ENCODE peak calls at places on chromosomes 1 and 21, in eight cellular contexts. One of them, this sample, is unnamed.
A peak's percentile ranks its signal among the peaks of the same experiment; 100 is the strongest.

GRCh38 chr1:34925730-34926129 is 3.7 kb downstream of the DLGAP3 start:
- DNase-seq in iris pigment epithelial cell: no peak
- DNase-seq in RCC 7860: no peak
- DNase-seq in myocyte: no peak
- DNase-seq in CD8-positive, alpha-beta memory T cell: no peak
- DNase-seq in AG08395: no peak
- DNase-seq in activated CD8-positive, alpha-beta memory T cell treated with anti-CD3 and anti-CD28 coated beads, Interleukin-2, amount 50 U/mL, for 48 hours: no peak
- DNase-seq in GM04503: no peak
- DNase-seq in this sample: no peak

GRCh38 chr1:153345187-153346066 is 3.2 kb downstream of the PGLYRP4 start:
- DNase-seq in myocyte: no peak
- DNase-seq in GM04503: no peak
- DNase-seq in iris pigment epithelial cell: no peak
- DNase-seq in CD8-positive, alpha-beta memory T cell: no peak
- DNase-seq in activated CD8-positive, alpha-beta memory T cell treated with anti-CD3 and anti-CD28 coated beads, Interleukin-2, amount 50 U/mL, for 48 hours: no peak
- DNase-seq in RCC 7860: no peak
- DNase-seq in AG08395: no peak
- DNase-seq in this sample: no peak

GRCh38 chr21:42149656-42150457 is 69.1 kb upstream of the ABCG1 start:
- DNase-seq in AG08395: no peak
- DNase-seq in CD8-positive, alpha-beta memory T cell: no peak
- DNase-seq in iris pigment epithelial cell: no peak
- DNase-seq in RCC 7860: no peak
- DNase-seq in activated CD8-positive, alpha-beta memory T cell treated with anti-CD3 and anti-CD28 coated beads, Interleukin-2, amount 50 U/mL, for 48 hours: no peak
- DNase-seq in myocyte: no peak
- DNase-seq in GM04503: no peak
- DNase-seq in this sample: peak; percentile 67

GRCh38 chr1:58943776-58944175 is 159.9 kb upstream of the JUN start:
- DNase-seq in RCC 7860: no peak
- DNase-seq in GM04503: no peak
- DNase-seq in myocyte: no peak
- DNase-seq in activated CD8-positive, alpha-beta memory T cell treated with anti-CD3 and anti-CD28 coated beads, Interleukin-2, amount 50 U/mL, for 48 hours: no peak
- DNase-seq in CD8-positive, alpha-beta memory T cell: no peak
- DNase-seq in AG08395: no peak
- DNase-seq in iris pigment epithelial cell: no peak
- DNase-seq in this sample: no peak

GRCh38 chr21:42818328-42818749 is 61.0 kb downstream of the WDR4 start:
- DNase-seq in CD8-positive, alpha-beta memory T cell: peak; percentile 30
- DNase-seq in RCC 7860: no peak
- DNase-seq in myocyte: peak; percentile 28
- DNase-seq in iris pigment epithelial cell: peak; percentile 48
- DNase-seq in activated CD8-positive, alpha-beta memory T cell treated with anti-CD3 and anti-CD28 coated beads, Interleukin-2, amount 50 U/mL, for 48 hours: peak; percentile 73
- DNase-seq in GM04503: no peak
- DNase-seq in AG08395: peak; percentile 66
- DNase-seq in this sample: peak; percentile 78

GRCh38 chr1:212482352-212483153 is 49.8 kb downstream of the NENF start:
- DNase-seq in CD8-positive, alpha-beta memory T cell: no peak
- DNase-seq in myocyte: peak; percentile 100
- DNase-seq in GM04503: no peak
- DNase-seq in iris pigment epithelial cell: peak; percentile 39
- DNase-seq in activated CD8-positive, alpha-beta memory T cell treated with anti-CD3 and anti-CD28 coated beads, Interleukin-2, amount 50 U/mL, for 48 hours: no peak
- DNase-seq in RCC 7860: peak; percentile 99
- DNase-seq in AG08395: no peak
- DNase-seq in this sample: no peak

GRCh38 chr1:151494741-151495281 is 16.4 kb upstream of the CGN start:
- DNase-seq in iris pigment epithelial cell: peak; percentile 61
- DNase-seq in GM04503: peak; percentile 53
- DNase-seq in AG08395: peak; percentile 45
- DNase-seq in myocyte: peak; percentile 47
- DNase-seq in activated CD8-positive, alpha-beta memory T cell treated with anti-CD3 and anti-CD28 coated beads, Interleukin-2, amount 50 U/mL, for 48 hours: no peak
- DNase-seq in CD8-positive, alpha-beta memory T cell: no peak
- DNase-seq in RCC 7860: peak; percentile 88
- DNase-seq in this sample: no peak

GRCh38 chr1:221230605-221231004 is 351.4 kb downstream of the HLX start:
- DNase-seq in CD8-positive, alpha-beta memory T cell: no peak
- DNase-seq in myocyte: peak; percentile 80
- DNase-seq in GM04503: peak; percentile 40
- DNase-seq in RCC 7860: no peak
- DNase-seq in iris pigment epithelial cell: no peak
- DNase-seq in AG08395: peak; percentile 9
- DNase-seq in activated CD8-positive, alpha-beta memory T cell treated with anti-CD3 and anti-CD28 coated beads, Interleukin-2, amount 50 U/mL, for 48 hours: no peak
- DNase-seq in this sample: no peak

GRCh38 chr1:91842056-91842455 is 43.9 kb downstream of the TGFBR3 start:
- DNase-seq in activated CD8-positive, alpha-beta memory T cell treated with anti-CD3 and anti-CD28 coated beads, Interleukin-2, amount 50 U/mL, for 48 hours: no peak
- DNase-seq in CD8-positive, alpha-beta memory T cell: no peak
- DNase-seq in RCC 7860: no peak
- DNase-seq in AG08395: no peak
- DNase-seq in GM04503: no peak
- DNase-seq in iris pigment epithelial cell: no peak
- DNase-seq in myocyte: no peak
- DNase-seq in this sample: no peak

GRCh38 chr1:151995774-151996173 is 2.1 kb upstream of the S100A10 start:
- DNase-seq in iris pigment epithelial cell: peak; percentile 76
- DNase-seq in RCC 7860: no peak
- DNase-seq in CD8-positive, alpha-beta memory T cell: no peak
- DNase-seq in AG08395: no peak
- DNase-seq in activated CD8-positive, alpha-beta memory T cell treated with anti-CD3 and anti-CD28 coated beads, Interleukin-2, amount 50 U/mL, for 48 hours: no peak
- DNase-seq in myocyte: no peak
- DNase-seq in GM04503: no peak
- DNase-seq in this sample: no peak

GRCh38 chr1:65535981-65536380 is 115.5 kb downstream of the LEPR start:
- DNase-seq in CD8-positive, alpha-beta memory T cell: no peak
- DNase-seq in AG08395: no peak
- DNase-seq in iris pigment epithelial cell: no peak
- DNase-seq in RCC 7860: no peak
- DNase-seq in myocyte: no peak
- DNase-seq in GM04503: no peak
- DNase-seq in activated CD8-positive, alpha-beta memory T cell treated with anti-CD3 and anti-CD28 coated beads, Interleukin-2, amount 50 U/mL, for 48 hours: no peak
- DNase-seq in this sample: no peak

GRCh38 chr1:41868241-41868953 is 50.3 kb downstream of the HIVEP3 start:
- DNase-seq in RCC 7860: no peak
- DNase-seq in myocyte: no peak
- DNase-seq in AG08395: no peak
- DNase-seq in GM04503: no peak
- DNase-seq in iris pigment epithelial cell: no peak
- DNase-seq in activated CD8-positive, alpha-beta memory T cell treated with anti-CD3 and anti-CD28 coated beads, Interleukin-2, amount 50 U/mL, for 48 hours: peak; percentile 50
- DNase-seq in CD8-positive, alpha-beta memory T cell: no peak
- DNase-seq in this sample: no peak

GRCh38 chr1:32028746-32029145 is 15.1 kb downstream of the KHDRBS1 start:
- DNase-seq in RCC 7860: peak; percentile 37
- DNase-seq in CD8-positive, alpha-beta memory T cell: no peak
- DNase-seq in iris pigment epithelial cell: no peak
- DNase-seq in AG08395: no peak
- DNase-seq in activated CD8-positive, alpha-beta memory T cell treated with anti-CD3 and anti-CD28 coated beads, Interleukin-2, amount 50 U/mL, for 48 hours: no peak
- DNase-seq in myocyte: peak; percentile 18
- DNase-seq in GM04503: no peak
- DNase-seq in this sample: no peak

GRCh38 chr1:93450331-93450730 is 2.4 kb downstream of the FNBP1L start:
- DNase-seq in RCC 7860: no peak
- DNase-seq in myocyte: no peak
- DNase-seq in CD8-positive, alpha-beta memory T cell: no peak
- DNase-seq in AG08395: no peak
- DNase-seq in activated CD8-positive, alpha-beta memory T cell treated with anti-CD3 and anti-CD28 coated beads, Interleukin-2, amount 50 U/mL, for 48 hours: no peak
- DNase-seq in GM04503: no peak
- DNase-seq in iris pigment epithelial cell: no peak
- DNase-seq in this sample: no peak

GRCh38 chr21:29374481-29374880 is 75.8 kb downstream of the BACH1 start:
- DNase-seq in myocyte: no peak
- DNase-seq in activated CD8-positive, alpha-beta memory T cell treated with anti-CD3 and anti-CD28 coated beads, Interleukin-2, amount 50 U/mL, for 48 hours: no peak
- DNase-seq in AG08395: no peak
- DNase-seq in RCC 7860: no peak
- DNase-seq in iris pigment epithelial cell: no peak
- DNase-seq in GM04503: no peak
- DNase-seq in CD8-positive, alpha-beta memory T cell: no peak
- DNase-seq in this sample: no peak

GRCh38 chr1:117820694-117821381 is 108.6 kb downstream of the GDAP2 start:
- DNase-seq in RCC 7860: no peak
- DNase-seq in CD8-positive, alpha-beta memory T cell: no peak
- DNase-seq in GM04503: no peak
- DNase-seq in AG08395: no peak
- DNase-seq in iris pigment epithelial cell: no peak
- DNase-seq in activated CD8-positive, alpha-beta memory T cell treated with anti-CD3 and anti-CD28 coated beads, Interleukin-2, amount 50 U/mL, for 48 hours: no peak
- DNase-seq in myocyte: peak; percentile 66
- DNase-seq in this sample: no peak

GRCh38 chr1:9825101-9826074 is 1.6 kb upstream of the CLSTN1 start:
- DNase-seq in AG08395: peak; percentile 72
- DNase-seq in GM04503: no peak
- DNase-seq in activated CD8-positive, alpha-beta memory T cell treated with anti-CD3 and anti-CD28 coated beads, Interleukin-2, amount 50 U/mL, for 48 hours: no peak
- DNase-seq in myocyte: peak; percentile 57
- DNase-seq in RCC 7860: peak; percentile 98
- DNase-seq in iris pigment epithelial cell: peak; percentile 61
- DNase-seq in CD8-positive, alpha-beta memory T cell: peak; percentile 49
- DNase-seq in this sample: peak; percentile 86

GRCh38 chr1:244804841-244805240 is 30.6 kb upstream of the COX20 start:
- DNase-seq in iris pigment epithelial cell: no peak
- DNase-seq in AG08395: no peak
- DNase-seq in myocyte: no peak
- DNase-seq in GM04503: no peak
- DNase-seq in RCC 7860: no peak
- DNase-seq in CD8-positive, alpha-beta memory T cell: no peak
- DNase-seq in activated CD8-positive, alpha-beta memory T cell treated with anti-CD3 and anti-CD28 coated beads, Interleukin-2, amount 50 U/mL, for 48 hours: no peak
- DNase-seq in this sample: no peak

GRCh38 chr1:222634180-222635013 is 16.5 kb downstream of the MIA3 start:
- DNase-seq in activated CD8-positive, alpha-beta memory T cell treated with anti-CD3 and anti-CD28 coated beads, Interleukin-2, amount 50 U/mL, for 48 hours: peak; percentile 62
- DNase-seq in RCC 7860: peak; percentile 76
- DNase-seq in iris pigment epithelial cell: peak; percentile 87
- DNase-seq in GM04503: no peak
- DNase-seq in AG08395: peak; percentile 73
- DNase-seq in myocyte: peak; percentile 95
- DNase-seq in CD8-positive, alpha-beta memory T cell: peak; percentile 58
- DNase-seq in this sample: no peak

GRCh38 chr1:93738926-93739325 is 57.3 kb upstream of the BCAR3 start:
- DNase-seq in iris pigment epithelial cell: no peak
- DNase-seq in myocyte: peak; percentile 83
- DNase-seq in CD8-positive, alpha-beta memory T cell: no peak
- DNase-seq in activated CD8-positive, alpha-beta memory T cell treated with anti-CD3 and anti-CD28 coated beads, Interleukin-2, amount 50 U/mL, for 48 hours: no peak
- DNase-seq in AG08395: no peak
- DNase-seq in RCC 7860: no peak
- DNase-seq in GM04503: no peak
- DNase-seq in this sample: no peak

GRCh38 chr1:70583522-70583921 is 172.5 kb downstream of the CTH start:
- DNase-seq in RCC 7860: no peak
- DNase-seq in AG08395: no peak
- DNase-seq in activated CD8-positive, alpha-beta memory T cell treated with anti-CD3 and anti-CD28 coated beads, Interleukin-2, amount 50 U/mL, for 48 hours: no peak
- DNase-seq in myocyte: no peak
- DNase-seq in iris pigment epithelial cell: no peak
- DNase-seq in CD8-positive, alpha-beta memory T cell: no peak
- DNase-seq in GM04503: no peak
- DNase-seq in this sample: no peak

GRCh38 chr1:20100632-20101355 is 18.5 kb downstream of the PLA2G2D start:
- DNase-seq in RCC 7860: peak; percentile 37
- DNase-seq in CD8-positive, alpha-beta memory T cell: no peak
- DNase-seq in GM04503: no peak
- DNase-seq in myocyte: peak; percentile 68
- DNase-seq in iris pigment epithelial cell: peak; percentile 62
- DNase-seq in AG08395: peak; percentile 73
- DNase-seq in activated CD8-positive, alpha-beta memory T cell treated with anti-CD3 and anti-CD28 coated beads, Interleukin-2, amount 50 U/mL, for 48 hours: peak; percentile 54
- DNase-seq in this sample: no peak

GRCh38 chr1:114755006-114755936 is 2.5 kb downstream of the CSDE1 start:
- DNase-seq in activated CD8-positive, alpha-beta memory T cell treated with anti-CD3 and anti-CD28 coated beads, Interleukin-2, amount 50 U/mL, for 48 hours: no peak
- DNase-seq in AG08395: no peak
- DNase-seq in iris pigment epithelial cell: peak; percentile 28
- DNase-seq in myocyte: no peak
- DNase-seq in RCC 7860: no peak
- DNase-seq in GM04503: no peak
- DNase-seq in CD8-positive, alpha-beta memory T cell: no peak
- DNase-seq in this sample: no peak

GRCh38 chr1:221576268-221576667 is 165.6 kb downstream of the DUSP10 start:
- DNase-seq in RCC 7860: peak; percentile 11
- DNase-seq in AG08395: no peak
- DNase-seq in CD8-positive, alpha-beta memory T cell: no peak
- DNase-seq in GM04503: no peak
- DNase-seq in myocyte: peak; percentile 62
- DNase-seq in activated CD8-positive, alpha-beta memory T cell treated with anti-CD3 and anti-CD28 coated beads, Interleukin-2, amount 50 U/mL, for 48 hours: no peak
- DNase-seq in iris pigment epithelial cell: peak; percentile 90
- DNase-seq in this sample: no peak

GRCh38 chr1:96519851-96520281 is 201.7 kb upstream of the PTBP2 start:
- DNase-seq in RCC 7860: no peak
- DNase-seq in activated CD8-positive, alpha-beta memory T cell treated with anti-CD3 and anti-CD28 coated beads, Interleukin-2, amount 50 U/mL, for 48 hours: no peak
- DNase-seq in AG08395: peak; percentile 27
- DNase-seq in CD8-positive, alpha-beta memory T cell: no peak
- DNase-seq in myocyte: no peak
- DNase-seq in iris pigment epithelial cell: no peak
- DNase-seq in GM04503: no peak
- DNase-seq in this sample: no peak

GRCh38 chr1:161733526-161733925 is 12.2 kb downstream of the FCRLB start:
- DNase-seq in RCC 7860: peak; percentile 55
- DNase-seq in activated CD8-positive, alpha-beta memory T cell treated with anti-CD3 and anti-CD28 coated beads, Interleukin-2, amount 50 U/mL, for 48 hours: no peak
- DNase-seq in AG08395: peak; percentile 81
- DNase-seq in CD8-positive, alpha-beta memory T cell: no peak
- DNase-seq in GM04503: peak; percentile 94
- DNase-seq in myocyte: peak; percentile 62
- DNase-seq in iris pigment epithelial cell: peak; percentile 94
- DNase-seq in this sample: no peak

GRCh38 chr1:223747838-223748335 is 35.5 kb downstream of the CAPN2 start:
- DNase-seq in iris pigment epithelial cell: no peak
- DNase-seq in activated CD8-positive, alpha-beta memory T cell treated with anti-CD3 and anti-CD28 coated beads, Interleukin-2, amount 50 U/mL, for 48 hours: no peak
- DNase-seq in AG08395: peak; percentile 50
- DNase-seq in RCC 7860: no peak
- DNase-seq in GM04503: no peak
- DNase-seq in myocyte: peak; percentile 56
- DNase-seq in CD8-positive, alpha-beta memory T cell: no peak
- DNase-seq in this sample: no peak

GRCh38 chr21:33412832-33413519 is 9.8 kb downstream of the IFNGR2 start:
- DNase-seq in AG08395: no peak
- DNase-seq in iris pigment epithelial cell: no peak
- DNase-seq in RCC 7860: peak; percentile 74
- DNase-seq in activated CD8-positive, alpha-beta memory T cell treated with anti-CD3 and anti-CD28 coated beads, Interleukin-2, amount 50 U/mL, for 48 hours: no peak
- DNase-seq in myocyte: no peak
- DNase-seq in GM04503: no peak
- DNase-seq in CD8-positive, alpha-beta memory T cell: no peak
- DNase-seq in this sample: no peak

GRCh38 chr1:31064685-31065309 is 720 bp downstream of the PUM1 start:
- DNase-seq in GM04503: no peak
- DNase-seq in iris pigment epithelial cell: peak; percentile 24
- DNase-seq in RCC 7860: no peak
- DNase-seq in activated CD8-positive, alpha-beta memory T cell treated with anti-CD3 and anti-CD28 coated beads, Interleukin-2, amount 50 U/mL, for 48 hours: no peak
- DNase-seq in myocyte: no peak
- DNase-seq in AG08395: peak; percentile 22
- DNase-seq in CD8-positive, alpha-beta memory T cell: peak; percentile 6
- DNase-seq in this sample: no peak

GRCh38 chr1:190172636-190173410 is 304.8 kb downstream of the BRINP3 start:
- DNase-seq in CD8-positive, alpha-beta memory T cell: no peak
- DNase-seq in iris pigment epithelial cell: peak; percentile 33
- DNase-seq in AG08395: no peak
- DNase-seq in GM04503: no peak
- DNase-seq in RCC 7860: no peak
- DNase-seq in activated CD8-positive, alpha-beta memory T cell treated with anti-CD3 and anti-CD28 coated beads, Interleukin-2, amount 50 U/mL, for 48 hours: no peak
- DNase-seq in myocyte: peak; percentile 37
- DNase-seq in this sample: no peak

GRCh38 chr1:191895049-191895448 is 263.2 kb upstream of the RGS18 start:
- DNase-seq in iris pigment epithelial cell: no peak
- DNase-seq in activated CD8-positive, alpha-beta memory T cell treated with anti-CD3 and anti-CD28 coated beads, Interleukin-2, amount 50 U/mL, for 48 hours: no peak
- DNase-seq in GM04503: no peak
- DNase-seq in myocyte: no peak
- DNase-seq in AG08395: no peak
- DNase-seq in RCC 7860: no peak
- DNase-seq in CD8-positive, alpha-beta memory T cell: no peak
- DNase-seq in this sample: no peak

GRCh38 chr21:45366931-45367401 is 38.0 kb upstream of the COL18A1 start:
- DNase-seq in myocyte: peak; percentile 95
- DNase-seq in RCC 7860: peak; percentile 95
- DNase-seq in iris pigment epithelial cell: peak; percentile 95
- DNase-seq in activated CD8-positive, alpha-beta memory T cell treated with anti-CD3 and anti-CD28 coated beads, Interleukin-2, amount 50 U/mL, for 48 hours: no peak
- DNase-seq in GM04503: peak; percentile 65
- DNase-seq in AG08395: peak; percentile 82
- DNase-seq in CD8-positive, alpha-beta memory T cell: no peak
- DNase-seq in this sample: no peak

GRCh38 chr1:180560200-180560867 is 1.6 kb downstream of the OVAAL start:
- DNase-seq in CD8-positive, alpha-beta memory T cell: no peak
- DNase-seq in RCC 7860: peak; percentile 24
- DNase-seq in iris pigment epithelial cell: no peak
- DNase-seq in myocyte: no peak
- DNase-seq in GM04503: no peak
- DNase-seq in activated CD8-positive, alpha-beta memory T cell treated with anti-CD3 and anti-CD28 coated beads, Interleukin-2, amount 50 U/mL, for 48 hours: no peak
- DNase-seq in AG08395: no peak
- DNase-seq in this sample: no peak

This sample was measured in mesenteric fat pad.